ENCODE peak calls at places on chromosomes 13 and 19, in seven cellular contexts. One of them, this sample, is unnamed.
A peak's percentile ranks its signal among the peaks of the same experiment; 100 is the strongest.

GRCh38 chr19:47447470-47448359 is 24.0 kb downstream of the SLC8A2 start:
- DNase-seq in activated CD8-positive, alpha-beta T cell treated with anti-CD3 and anti-CD28 coated beads for 36 hours: peak; percentile 81
- DNase-seq in heart right ventricle: peak; percentile 36
- DNase-seq in glutamatergic neuron: peak; percentile 91
- DNase-seq in osteocyte: no peak
- DNase-seq in PC-9: no peak
- DNase-seq in astrocyte of the cerebellum: no peak
- DNase-seq in this sample: no peak

GRCh38 chr13:31421756-31422155 is 222.0 kb downstream of the B3GLCT start:
- DNase-seq in activated CD8-positive, alpha-beta T cell treated with anti-CD3 and anti-CD28 coated beads for 36 hours: no peak
- DNase-seq in heart right ventricle: no peak
- DNase-seq in glutamatergic neuron: no peak
- DNase-seq in osteocyte: no peak
- DNase-seq in PC-9: no peak
- DNase-seq in astrocyte of the cerebellum: no peak
- DNase-seq in this sample: no peak

GRCh38 chr19:16234552-16235445 is 37.1 kb downstream of the AP1M1 start:
- DNase-seq in activated CD8-positive, alpha-beta T cell treated with anti-CD3 and anti-CD28 coated beads for 36 hours: no peak
- DNase-seq in heart right ventricle: no peak
- DNase-seq in glutamatergic neuron: no peak
- DNase-seq in osteocyte: no peak
- DNase-seq in PC-9: no peak
- DNase-seq in astrocyte of the cerebellum: no peak
- DNase-seq in this sample: no peak

GRCh38 chr13:108917581-108917980 is 288.2 kb downstream of the MYO16 start:
- DNase-seq in activated CD8-positive, alpha-beta T cell treated with anti-CD3 and anti-CD28 coated beads for 36 hours: no peak
- DNase-seq in heart right ventricle: no peak
- DNase-seq in glutamatergic neuron: no peak
- DNase-seq in osteocyte: no peak
- DNase-seq in PC-9: no peak
- DNase-seq in astrocyte of the cerebellum: peak; percentile 59
- DNase-seq in this sample: no peak

GRCh38 chr13:98450495-98451167 is 126.3 kb downstream of the STK24 start:
- DNase-seq in activated CD8-positive, alpha-beta T cell treated with anti-CD3 and anti-CD28 coated beads for 36 hours: peak; percentile 47
- DNase-seq in heart right ventricle: peak; percentile 60
- DNase-seq in glutamatergic neuron: no peak
- DNase-seq in osteocyte: no peak
- DNase-seq in PC-9: no peak
- DNase-seq in astrocyte of the cerebellum: no peak
- DNase-seq in this sample: no peak

GRCh38 chr13:94419304-94419943 is 60.1 kb downstream of the DCT start:
- DNase-seq in activated CD8-positive, alpha-beta T cell treated with anti-CD3 and anti-CD28 coated beads for 36 hours: peak; percentile 76
- DNase-seq in heart right ventricle: no peak
- DNase-seq in glutamatergic neuron: no peak
- DNase-seq in osteocyte: no peak
- DNase-seq in PC-9: peak; percentile 37
- DNase-seq in astrocyte of the cerebellum: no peak
- DNase-seq in this sample: peak; percentile 48

GRCh38 chr19:12779162-12779993 is 4.0 kb upstream of the HOOK2 start:
- DNase-seq in activated CD8-positive, alpha-beta T cell treated with anti-CD3 and anti-CD28 coated beads for 36 hours: peak; percentile 54
- DNase-seq in heart right ventricle: peak; percentile 64
- DNase-seq in glutamatergic neuron: peak; percentile 47
- DNase-seq in osteocyte: peak; percentile 89
- DNase-seq in PC-9: peak; percentile 33
- DNase-seq in astrocyte of the cerebellum: peak; percentile 83
- DNase-seq in this sample: no peak

GRCh38 chr13:113427562-113428468 is 25.5 kb downstream of the ADPRHL1 start:
- DNase-seq in activated CD8-positive, alpha-beta T cell treated with anti-CD3 and anti-CD28 coated beads for 36 hours: no peak
- DNase-seq in heart right ventricle: no peak
- DNase-seq in glutamatergic neuron: no peak
- DNase-seq in osteocyte: no peak
- DNase-seq in PC-9: peak; percentile 58
- DNase-seq in astrocyte of the cerebellum: no peak
- DNase-seq in this sample: no peak

GRCh38 chr13:30789360-30789862 is 54.1 kb downstream of the ALOX5AP start:
- DNase-seq in activated CD8-positive, alpha-beta T cell treated with anti-CD3 and anti-CD28 coated beads for 36 hours: no peak
- DNase-seq in heart right ventricle: no peak
- DNase-seq in glutamatergic neuron: no peak
- DNase-seq in osteocyte: no peak
- DNase-seq in PC-9: no peak
- DNase-seq in astrocyte of the cerebellum: no peak
- DNase-seq in this sample: no peak

GRCh38 chr13:26967119-26968038 is 204.2 kb downstream of the USP12 start:
- DNase-seq in activated CD8-positive, alpha-beta T cell treated with anti-CD3 and anti-CD28 coated beads for 36 hours: no peak
- DNase-seq in heart right ventricle: peak; percentile 52
- DNase-seq in glutamatergic neuron: no peak
- DNase-seq in osteocyte: no peak
- DNase-seq in PC-9: no peak
- DNase-seq in astrocyte of the cerebellum: no peak
- DNase-seq in this sample: no peak

GRCh38 chr19:29678484-29679106 is 13.3 kb downstream of the PLEKHF1 start:
- DNase-seq in activated CD8-positive, alpha-beta T cell treated with anti-CD3 and anti-CD28 coated beads for 36 hours: no peak
- DNase-seq in heart right ventricle: peak; percentile 82
- DNase-seq in glutamatergic neuron: peak; percentile 56
- DNase-seq in osteocyte: no peak
- DNase-seq in PC-9: no peak
- DNase-seq in astrocyte of the cerebellum: no peak
- DNase-seq in this sample: peak; percentile 38

GRCh38 chr19:32870981-32871451 is 1.4 kb upstream of the SLC7A9 start:
- DNase-seq in activated CD8-positive, alpha-beta T cell treated with anti-CD3 and anti-CD28 coated beads for 36 hours: no peak
- DNase-seq in heart right ventricle: no peak
- DNase-seq in glutamatergic neuron: no peak
- DNase-seq in osteocyte: peak; percentile 80
- DNase-seq in PC-9: no peak
- DNase-seq in astrocyte of the cerebellum: no peak
- DNase-seq in this sample: no peak

GRCh38 chr13:99470027-99470426 is 31.2 kb upstream of the TM9SF2 start:
- DNase-seq in activated CD8-positive, alpha-beta T cell treated with anti-CD3 and anti-CD28 coated beads for 36 hours: no peak
- DNase-seq in heart right ventricle: no peak
- DNase-seq in glutamatergic neuron: no peak
- DNase-seq in osteocyte: no peak
- DNase-seq in PC-9: no peak
- DNase-seq in astrocyte of the cerebellum: no peak
- DNase-seq in this sample: no peak

GRCh38 chr19:42074513-42075363 is 1.2 kb upstream of the ZNF574 start:
- DNase-seq in activated CD8-positive, alpha-beta T cell treated with anti-CD3 and anti-CD28 coated beads for 36 hours: peak; percentile 25
- DNase-seq in heart right ventricle: no peak
- DNase-seq in glutamatergic neuron: no peak
- DNase-seq in osteocyte: no peak
- DNase-seq in PC-9: peak; percentile 39
- DNase-seq in astrocyte of the cerebellum: no peak
- DNase-seq in this sample: no peak

GRCh38 chr13:102587916-102588315 is 8.9 kb upstream of the TPP2 start:
- DNase-seq in activated CD8-positive, alpha-beta T cell treated with anti-CD3 and anti-CD28 coated beads for 36 hours: peak; percentile 22
- DNase-seq in heart right ventricle: no peak
- DNase-seq in glutamatergic neuron: no peak
- DNase-seq in osteocyte: no peak
- DNase-seq in PC-9: no peak
- DNase-seq in astrocyte of the cerebellum: no peak
- DNase-seq in this sample: no peak

GRCh38 chr19:40584007-40584406 is 7.3 kb downstream of the SHKBP1 start:
- DNase-seq in activated CD8-positive, alpha-beta T cell treated with anti-CD3 and anti-CD28 coated beads for 36 hours: no peak
- DNase-seq in heart right ventricle: no peak
- DNase-seq in glutamatergic neuron: no peak
- DNase-seq in osteocyte: no peak
- DNase-seq in PC-9: no peak
- DNase-seq in astrocyte of the cerebellum: no peak
- DNase-seq in this sample: no peak
- TF ChIP-seq CTCF in activated CD8-positive, alpha-beta T cell treated with anti-CD3 and anti-CD28 coated beads for 36 hours: peak; percentile 17
- TF ChIP-seq CTCF in heart right ventricle: no peak
- TF ChIP-seq CTCF in glutamatergic neuron: peak; percentile 26
- TF ChIP-seq CTCF in osteocyte: no peak
- TF ChIP-seq CTCF in PC-9: peak; percentile 24
- TF ChIP-seq CTCF in astrocyte of the cerebellum: peak; percentile 52
- TF ChIP-seq CTCF in this sample: no peak

GRCh38 chr19:45499196-45500180 is 1.2 kb downstream of the PPM1N start:
- DNase-seq in activated CD8-positive, alpha-beta T cell treated with anti-CD3 and anti-CD28 coated beads for 36 hours: peak; percentile 86
- DNase-seq in heart right ventricle: peak; percentile 45
- DNase-seq in glutamatergic neuron: peak; percentile 80
- DNase-seq in osteocyte: no peak
- DNase-seq in PC-9: no peak
- DNase-seq in astrocyte of the cerebellum: no peak
- DNase-seq in this sample: no peak

GRCh38 chr19:45497791-45498190 is 452 bp upstream of the PPM1N start:
- DNase-seq in activated CD8-positive, alpha-beta T cell treated with anti-CD3 and anti-CD28 coated beads for 36 hours: no peak
- DNase-seq in heart right ventricle: no peak
- DNase-seq in glutamatergic neuron: no peak
- DNase-seq in osteocyte: no peak
- DNase-seq in PC-9: no peak
- DNase-seq in astrocyte of the cerebellum: no peak
- DNase-seq in this sample: no peak

GRCh38 chr19:45496349-45496953 is 396 bp downstream of the RTN2 start:
- DNase-seq in activated CD8-positive, alpha-beta T cell treated with anti-CD3 and anti-CD28 coated beads for 36 hours: peak; percentile 59
- DNase-seq in heart right ventricle: peak; percentile 57
- DNase-seq in glutamatergic neuron: peak; percentile 75
- DNase-seq in osteocyte: no peak
- DNase-seq in PC-9: no peak
- DNase-seq in astrocyte of the cerebellum: no peak
- DNase-seq in this sample: no peak

GRCh38 chr19:45500918-45501729 is 2.9 kb downstream of the PPM1N start:
- DNase-seq in activated CD8-positive, alpha-beta T cell treated with anti-CD3 and anti-CD28 coated beads for 36 hours: no peak
- DNase-seq in heart right ventricle: no peak
- DNase-seq in glutamatergic neuron: no peak
- DNase-seq in osteocyte: no peak
- DNase-seq in PC-9: no peak
- DNase-seq in astrocyte of the cerebellum: no peak
- DNase-seq in this sample: no peak

GRCh38 chr19:45498411-45499195 is at the start of gene PPM1N:
- DNase-seq in activated CD8-positive, alpha-beta T cell treated with anti-CD3 and anti-CD28 coated beads for 36 hours: peak; percentile 76
- DNase-seq in heart right ventricle: no peak
- DNase-seq in glutamatergic neuron: peak; percentile 48
- DNase-seq in osteocyte: no peak
- DNase-seq in PC-9: no peak
- DNase-seq in astrocyte of the cerebellum: no peak
- DNase-seq in this sample: no peak
- TF ChIP-seq CTCF in activated CD8-positive, alpha-beta T cell treated with anti-CD3 and anti-CD28 coated beads for 36 hours: peak; percentile 56
- TF ChIP-seq CTCF in heart right ventricle: peak; percentile 36
- TF ChIP-seq CTCF in glutamatergic neuron: peak; percentile 15
- TF ChIP-seq CTCF in osteocyte: peak; percentile 6
- TF ChIP-seq CTCF in PC-9: no peak
- TF ChIP-seq CTCF in astrocyte of the cerebellum: no peak
- TF ChIP-seq CTCF in this sample: peak; percentile 37

GRCh38 chr19:55536951-55537740 is at the start of gene SBK2:
- DNase-seq in activated CD8-positive, alpha-beta T cell treated with anti-CD3 and anti-CD28 coated beads for 36 hours: no peak
- DNase-seq in heart right ventricle: no peak
- DNase-seq in glutamatergic neuron: peak; percentile 64
- DNase-seq in osteocyte: no peak
- DNase-seq in PC-9: no peak
- DNase-seq in astrocyte of the cerebellum: no peak
- DNase-seq in this sample: no peak
- TF ChIP-seq CTCF in activated CD8-positive, alpha-beta T cell treated with anti-CD3 and anti-CD28 coated beads for 36 hours: no peak
- TF ChIP-seq CTCF in heart right ventricle: no peak
- TF ChIP-seq CTCF in glutamatergic neuron: no peak
- TF ChIP-seq CTCF in osteocyte: peak; percentile 16
- TF ChIP-seq CTCF in PC-9: no peak
- TF ChIP-seq CTCF in astrocyte of the cerebellum: peak; percentile 20
- TF ChIP-seq CTCF in this sample: no peak

DNA sequence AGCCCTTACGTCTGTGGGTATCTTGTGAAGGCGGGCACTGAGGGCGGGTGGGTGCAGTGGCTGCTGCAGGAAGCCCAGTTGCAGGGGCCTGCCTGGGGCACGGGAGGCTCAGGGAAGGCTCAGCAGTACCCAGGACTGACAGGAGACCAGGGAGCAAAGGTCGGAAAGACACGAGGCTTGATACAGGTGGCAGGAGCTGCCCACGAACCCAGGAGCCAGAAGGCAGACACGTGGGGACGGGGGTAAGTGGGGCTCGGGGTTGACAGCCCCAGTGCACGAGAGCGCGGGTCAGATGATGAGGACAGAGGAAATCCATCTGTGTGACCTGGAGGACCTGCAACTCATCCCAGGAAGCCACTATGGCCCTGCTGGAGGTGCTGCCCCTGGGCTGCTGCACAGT is 25.3 kb downstream of the ELAVL1 start:
- DNase-seq in activated CD8-positive, alpha-beta T cell treated with anti-CD3 and anti-CD28 coated beads for 36 hours: no peak
- DNase-seq in heart right ventricle: no peak
- DNase-seq in glutamatergic neuron: peak; percentile 2
- DNase-seq in osteocyte: no peak
- DNase-seq in PC-9: no peak
- DNase-seq in astrocyte of the cerebellum: no peak
- DNase-seq in this sample: peak; percentile 38
- TF ChIP-seq CTCF in activated CD8-positive, alpha-beta T cell treated with anti-CD3 and anti-CD28 coated beads for 36 hours: no peak
- TF ChIP-seq CTCF in heart right ventricle: no peak
- TF ChIP-seq CTCF in glutamatergic neuron: no peak
- TF ChIP-seq CTCF in osteocyte: no peak
- TF ChIP-seq CTCF in PC-9: no peak
- TF ChIP-seq CTCF in astrocyte of the cerebellum: no peak
- TF ChIP-seq CTCF in this sample: no peak

GRCh38 chr19:10074153-10074552 is 12.0 kb upstream of the SHFL start:
- DNase-seq in activated CD8-positive, alpha-beta T cell treated with anti-CD3 and anti-CD28 coated beads for 36 hours: peak; percentile 71
- DNase-seq in heart right ventricle: no peak
- DNase-seq in glutamatergic neuron: no peak
- DNase-seq in osteocyte: no peak
- DNase-seq in PC-9: no peak
- DNase-seq in astrocyte of the cerebellum: no peak
- DNase-seq in this sample: no peak
- TF ChIP-seq CTCF in activated CD8-positive, alpha-beta T cell treated with anti-CD3 and anti-CD28 coated beads for 36 hours: peak; percentile 57
- TF ChIP-seq CTCF in heart right ventricle: peak; percentile 36
- TF ChIP-seq CTCF in glutamatergic neuron: peak; percentile 46
- TF ChIP-seq CTCF in osteocyte: peak; percentile 31
- TF ChIP-seq CTCF in PC-9: peak; percentile 58
- TF ChIP-seq CTCF in astrocyte of the cerebellum: peak; percentile 18
- TF ChIP-seq CTCF in this sample: no peak

GRCh38 chr13:48873598-48873997 is 102.1 kb upstream of the FNDC3A start:
- DNase-seq in activated CD8-positive, alpha-beta T cell treated with anti-CD3 and anti-CD28 coated beads for 36 hours: no peak
- DNase-seq in heart right ventricle: no peak
- DNase-seq in glutamatergic neuron: no peak
- DNase-seq in osteocyte: no peak
- DNase-seq in PC-9: no peak
- DNase-seq in astrocyte of the cerebellum: no peak
- DNase-seq in this sample: no peak
- TF ChIP-seq CTCF in activated CD8-positive, alpha-beta T cell treated with anti-CD3 and anti-CD28 coated beads for 36 hours: no peak
- TF ChIP-seq CTCF in heart right ventricle: no peak
- TF ChIP-seq CTCF in glutamatergic neuron: no peak
- TF ChIP-seq CTCF in osteocyte: peak; percentile 19
- TF ChIP-seq CTCF in PC-9: peak; percentile 18
- TF ChIP-seq CTCF in astrocyte of the cerebellum: no peak
- TF ChIP-seq CTCF in this sample: peak; percentile 26